ENCODE peak calls at places on chromosome 10, in seven cellular contexts. W, K, C, R, Z, O and A are unnamed samples.

GRCh38 chr10:73888514-73888913 is 14.2 kb upstream of the CAMK2G start:
- DNase-seq in W (no peak), K (no peak), C (no peak), R (no peak), Z (no peak), O (no peak), A (no peak)

GRCh38 chr10:31630866-31631567 is 297.6 kb downstream of the ARHGAP12 start:
- DNase-seq in W (no peak), K (no peak), C (no peak), R (no peak), Z (no peak), O (no peak), A (no peak)

GRCh38 chr10:15451137-15452094 is 80.3 kb upstream of the FAM171A1 start:
- DNase-seq in W (no peak), K (peak), C (no peak), R (no peak), Z (no peak), O (no peak), A (no peak)

GRCh38 chr10:92590623-92591549 is 2.0 kb upstream of the KIF11 start:
- DNase-seq in W (peak), K (peak), C (peak), R (peak), Z (no peak), O (peak), A (peak)

GRCh38 chr10:21172774-21173432 is 275.8 kb upstream of the NEBL start:
- DNase-seq in W (no peak), K (peak), C (peak), R (no peak), Z (no peak), O (peak), A (no peak)

GRCh38 chr10:5956146-5956914 is 21.0 kb downstream of the IL15RA start:
- DNase-seq in W (no peak), K (no peak), C (no peak), R (no peak), Z (no peak), O (no peak), A (no peak)

GRCh38 chr10:102596506-102596971 is 47.7 kb upstream of the TRIM8 start:
- DNase-seq in W (peak), K (peak), C (peak), R (peak), Z (peak), O (peak), A (peak)

GRCh38 chr10:115795964-115796363 is 477.0 kb downstream of the GFRA1 start:
- DNase-seq in W (no peak), K (no peak), C (no peak), R (no peak), Z (no peak), O (no peak), A (no peak)

GRCh38 chr10:24944512-24945255 is 7.7 kb downstream of the PRTFDC1 start:
- DNase-seq in W (peak), K (peak), C (no peak), R (peak), Z (no peak), O (no peak), A (no peak)

GRCh38 chr10:27344568-27345454 is 104.2 kb upstream of the ACBD5 start:
- DNase-seq in W (no peak), K (no peak), C (no peak), R (no peak), Z (no peak), O (peak), A (no peak)

GRCh38 chr10:30820282-30820991 is 190.9 kb upstream of the LYZL2 start:
- DNase-seq in W (no peak), K (no peak), C (peak), R (no peak), Z (no peak), O (no peak), A (no peak)

GRCh38 chr10:113041841-113042745 is 92.0 kb downstream of the TCF7L2 start:
- DNase-seq in W (no peak), K (no peak), C (no peak), R (no peak), Z (no peak), O (no peak), A (no peak)

GRCh38 chr10:109504401-109504800 is 418.9 kb downstream of the XPNPEP1 start:
- DNase-seq in W (no peak), K (no peak), C (no peak), R (no peak), Z (no peak), O (no peak), A (no peak)

GRCh38 chr10:11207276-11207809 is 189.7 kb downstream of the CELF2 start:
- DNase-seq in W (no peak), K (no peak), C (no peak), R (no peak), Z (no peak), O (no peak), A (no peak)

GRCh38 chr10:86410542-86411124 is 44.0 kb upstream of the GRID1 start:
- DNase-seq in W (no peak), K (no peak), C (no peak), R (peak), Z (no peak), O (no peak), A (no peak)

GRCh38 chr10:48708144-48708543 is 23.5 kb downstream of the WDFY4 start:
- DNase-seq in W (no peak), K (no peak), C (no peak), R (no peak), Z (no peak), O (no peak), A (no peak)

GRCh38 chr10:109183366-109183765 is 739.9 kb downstream of the XPNPEP1 start:
- DNase-seq in W (no peak), K (no peak), C (no peak), R (no peak), Z (no peak), O (no peak), A (no peak)

GRCh38 chr10:60508831-60509230 is 119.2 kb upstream of the ANK3 start:
- DNase-seq in W (no peak), K (no peak), C (no peak), R (no peak), Z (no peak), O (no peak), A (no peak)

GRCh38 chr10:102449321-102450123 is 1.8 kb downstream of the C10orf95 start:
- DNase-seq in W (peak), K (peak), C (peak), R (peak), Z (no peak), O (peak), A (peak)

GRCh38 chr10:117137031-117137910 is 799 bp downstream of the VAX1 start:
- DNase-seq in W (no peak), K (no peak), C (peak), R (peak), Z (no peak), O (peak), A (no peak)

GRCh38 chr10:29784175-29784773 is 149.5 kb upstream of the SVIL start:
- DNase-seq in W (peak), K (no peak), C (no peak), R (peak), Z (peak), O (peak), A (no peak)

GRCh38 chr10:110547139-110547761 is 20.2 kb upstream of the SMC3 start:
- DNase-seq in W (peak), K (peak), C (peak), R (peak), Z (no peak), O (peak), A (no peak)

GRCh38 chr10:105585753-105586152 is 944.7 kb downstream of the SORCS3 start:
- DNase-seq in W (no peak), K (no peak), C (no peak), R (peak), Z (no peak), O (peak), A (no peak)

DNA sequence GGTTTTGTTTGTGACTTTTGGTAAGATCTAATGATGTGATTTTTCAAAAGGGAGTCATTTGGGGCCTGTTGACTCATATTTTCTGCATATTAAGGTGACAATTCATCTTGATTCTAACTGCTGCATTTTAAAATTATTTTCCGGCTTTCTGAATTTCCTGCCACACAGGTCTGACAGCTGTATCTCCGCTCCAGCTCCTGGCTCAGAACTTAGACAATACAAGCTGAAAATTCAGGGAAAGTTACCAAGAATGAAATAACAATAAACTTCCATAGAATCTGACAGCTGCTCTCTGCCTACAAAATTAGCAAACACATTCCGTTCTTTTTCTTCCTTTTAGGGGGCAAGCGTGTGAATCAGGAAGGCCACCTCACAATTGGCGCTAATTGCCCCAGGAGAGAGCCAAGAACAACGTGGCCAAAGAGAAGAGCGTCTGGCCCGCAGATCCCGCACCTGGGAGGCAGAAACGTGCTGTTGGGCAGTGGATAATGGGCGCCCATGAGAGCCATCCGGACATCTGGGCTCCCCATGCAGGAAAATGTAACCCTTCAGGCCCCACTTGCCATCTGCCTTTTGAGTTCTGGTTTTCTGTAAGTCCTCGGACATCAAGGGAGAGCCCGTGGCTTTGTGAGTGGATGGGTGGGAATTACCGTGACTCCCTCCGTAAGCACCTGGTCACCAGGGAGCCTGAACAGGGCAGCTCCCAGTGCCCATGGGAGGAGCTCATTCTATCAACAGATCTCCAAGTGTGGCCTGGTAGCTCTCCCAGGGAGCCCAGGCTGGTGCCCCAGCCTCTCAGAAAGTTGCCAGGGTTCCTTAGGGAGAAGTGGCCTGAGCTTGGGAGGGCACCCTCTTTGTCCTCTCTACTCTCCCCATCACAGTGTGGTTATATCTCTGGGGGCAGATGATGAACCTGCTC is 5.0 kb downstream of the CLRN3 start:
- DNase-seq in W (no peak), K (no peak), C (peak), R (no peak), Z (no peak), O (no peak), A (no peak)
- H3K27ac ChIP-seq in W (no peak), K (no peak), C (no peak), R (no peak), Z (no peak), O (no peak), A (no peak)

GRCh38 chr10:33234779-33235178 is 99.7 kb downstream of the NRP1 start:
- DNase-seq in W (no peak), K (no peak), C (peak), R (no peak), Z (no peak), O (no peak), A (no peak)
- TF ChIP-seq REST in W (no peak), K (no peak), C (no peak), R (no peak), Z (no peak), O (no peak), A (no peak)

GRCh38 chr10:3867454-3868273 is 82.7 kb upstream of the KLF6 start:
- DNase-seq in W (no peak), K (no peak), C (no peak), R (no peak), Z (no peak), O (no peak), A (no peak)
- H3K27ac ChIP-seq in W (no peak), K (no peak), C (no peak), R (no peak), Z (peak), O (no peak), A (no peak)

DNA sequence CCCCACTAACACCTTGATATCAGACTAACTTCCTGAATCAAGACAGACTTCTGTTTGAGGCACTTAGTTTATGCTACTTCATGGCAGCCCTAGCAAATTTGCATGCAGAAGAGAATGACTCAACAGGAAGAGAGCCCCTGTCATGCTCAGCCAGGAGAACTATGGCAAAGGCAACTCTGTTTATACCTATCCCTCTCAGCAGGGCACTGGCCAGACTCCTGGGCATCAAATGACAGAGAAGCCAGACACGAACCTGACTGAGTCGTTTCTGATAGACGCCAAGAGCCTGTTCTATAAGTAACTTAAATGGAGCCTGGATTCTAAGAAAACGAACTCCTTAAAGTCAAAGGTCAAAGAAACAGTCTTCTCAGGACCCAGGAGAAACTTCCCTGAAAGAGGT is 50.9 kb upstream of the UNC5B start:
- DNase-seq in W (no peak), K (no peak), C (no peak), R (no peak), Z (no peak), O (no peak), A (no peak)
- TF ChIP-seq REST in W (no peak), K (no peak), C (no peak), R (no peak), Z (no peak), O (no peak), A (no peak)

GRCh38 chr10:23540401-23540800 is 101.5 kb downstream of the OTUD1 start:
- DNase-seq in W (no peak), K (no peak), C (no peak), R (no peak), Z (no peak), O (no peak), A (peak)
- H3K27ac ChIP-seq in W (no peak), K (no peak), C (no peak), R (no peak), Z (no peak), O (no peak), A (peak)

DNA sequence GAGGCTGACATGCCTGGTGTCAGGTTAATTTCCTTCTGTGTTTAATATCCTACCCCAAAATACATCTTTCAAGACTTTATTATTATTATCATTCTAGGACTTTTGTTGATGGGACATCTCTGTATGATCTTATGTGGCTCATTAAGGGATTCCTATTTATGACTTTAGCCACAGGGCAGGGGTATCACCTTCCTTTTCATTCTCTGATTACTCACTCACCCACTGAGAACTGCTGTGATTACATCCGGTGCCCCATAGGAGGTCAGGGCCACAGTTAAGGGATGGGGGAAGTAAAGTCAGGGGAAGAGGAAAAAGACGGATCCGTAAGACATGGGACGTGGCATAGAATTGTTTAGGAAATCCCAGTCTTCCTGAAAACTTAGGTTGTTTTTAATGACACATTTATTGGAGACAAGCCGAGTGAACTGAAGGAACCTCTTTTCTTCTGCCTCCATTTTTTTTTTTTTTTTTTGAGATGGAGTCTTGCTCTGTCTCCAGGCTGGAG is 61.0 kb upstream of the PITRM1 start:
- DNase-seq in W (no peak), K (no peak), C (no peak), R (no peak), Z (no peak), O (no peak), A (no peak)
- TF ChIP-seq REST in W (no peak), K (no peak), C (no peak), R (no peak), Z (no peak), O (no peak), A (no peak)